ENCODE peak calls at places on chromosome X, in four cellular contexts. E is GM12878, Z is HepG2, R is H1. I is an unnamed sample.

GRCh38 chrX:118228456-118228855 is 111.8 kb upstream of the KLHL13 start:
- DNase-seq in E (no peak), Z (no peak), R (no peak), I (no peak)

GRCh38 chrX:18997916-18998315 is 14.0 kb upstream of the PHKA2 start:
- DNase-seq in E (no peak), Z (no peak), R (no peak), I (peak)

GRCh38 chrX:103061486-103061885 is 2.5 kb downstream of the BEX1 start:
- DNase-seq in E (no peak), Z (peak), R (no peak), I (no peak)

GRCh38 chrX:150227321-150227860 is 135.7 kb upstream of the MAMLD1 start:
- DNase-seq in E (no peak), Z (no peak), R (no peak), I (no peak)

GRCh38 chrX:41045960-41046567 is 39.2 kb upstream of the USP9X start:
- DNase-seq in E (no peak), Z (no peak), R (no peak), I (no peak)

GRCh38 chrX:10134921-10135320 is 21.9 kb upstream of the CLCN4 start:
- DNase-seq in E (no peak), Z (no peak), R (no peak), I (no peak)

GRCh38 chrX:44952329-44953027 is 79.5 kb downstream of the KDM6A start:
- DNase-seq in E (no peak), Z (no peak), R (no peak), I (no peak)

GRCh38 chrX:46814966-46815365 is 21.9 kb upstream of the RP2 start:
- DNase-seq in E (no peak), Z (no peak), R (no peak), I (no peak)

GRCh38 chrX:45718676-45719075 is 518.0 kb upstream of the DIPK2B start:
- DNase-seq in E (no peak), Z (no peak), R (no peak), I (no peak)

GRCh38 chrX:5122181-5122678 is 1106.4 kb downstream of the NLGN4X start:
- DNase-seq in E (no peak), Z (no peak), R (no peak), I (no peak)

GRCh38 chrX:71998836-71999509 is 88.3 kb downstream of the NHSL2 start:
- DNase-seq in E (no peak), Z (peak), R (no peak), I (no peak)

GRCh38 chrX:94814216-94814615 is 1140.2 kb downstream of the FAM133A start:
- DNase-seq in E (no peak), Z (no peak), R (no peak), I (no peak)

GRCh38 chrX:153988493-153988892 is 15.9 kb downstream of the TMEM187 start:
- DNase-seq in E (no peak), Z (no peak), R (no peak), I (no peak)

GRCh38 chrX:48697182-48697727 is 721 bp downstream of the SUV39H1 start:
- DNase-seq in E (no peak), Z (no peak), R (no peak), I (no peak)

GRCh38 chrX:124229374-124229773 is 103.1 kb upstream of the TEX13D start:
- DNase-seq in E (no peak), Z (no peak), R (no peak), I (no peak)

GRCh38 chrX:42948723-42949122 is 170.8 kb upstream of the PPP1R2C start:
- DNase-seq in E (no peak), Z (no peak), R (no peak), I (no peak)

GRCh38 chrX:42106556-42106955 is 183.2 kb upstream of the CASK start:
- DNase-seq in E (no peak), Z (no peak), R (no peak), I (no peak)

GRCh38 chrX:42996861-42997260 is 218.9 kb upstream of the PPP1R2C start:
- DNase-seq in E (no peak), Z (no peak), R (no peak), I (no peak)

GRCh38 chrX:65537229-65537628 is 2.6 kb upstream of the LAS1L start:
- DNase-seq in E (no peak), Z (no peak), R (no peak), I (no peak)

GRCh38 chrX:108165349-108166111 is 74.0 kb downstream of the ATG4A start:
- DNase-seq in E (no peak), Z (peak), R (no peak), I (peak)

GRCh38 chrX:397575-397974 is 10.9 kb upstream of the PPP2R3B start:
- DNase-seq in E (no peak), Z (no peak), R (peak), I (peak)

GRCh38 chrX:150547511-150548115 is 20.8 kb upstream of the MTM1 start:
- DNase-seq in E (no peak), Z (no peak), R (no peak), I (no peak)

GRCh38 chrX:15653961-15654360 is 10.6 kb downstream of the CLTRN start:
- DNase-seq in E (no peak), Z (no peak), R (no peak), I (no peak)

GRCh38 chrX:52852110-52852872 is 15.6 kb downstream of the XAGE3 start:
- DNase-seq in E (no peak), Z (no peak), R (no peak), I (no peak)

GRCh38 chrX:149979126-149979644 is 40.9 kb upstream of the EOLA2 start:
- DNase-seq in E (no peak), Z (no peak), R (no peak), I (no peak)

DNA sequence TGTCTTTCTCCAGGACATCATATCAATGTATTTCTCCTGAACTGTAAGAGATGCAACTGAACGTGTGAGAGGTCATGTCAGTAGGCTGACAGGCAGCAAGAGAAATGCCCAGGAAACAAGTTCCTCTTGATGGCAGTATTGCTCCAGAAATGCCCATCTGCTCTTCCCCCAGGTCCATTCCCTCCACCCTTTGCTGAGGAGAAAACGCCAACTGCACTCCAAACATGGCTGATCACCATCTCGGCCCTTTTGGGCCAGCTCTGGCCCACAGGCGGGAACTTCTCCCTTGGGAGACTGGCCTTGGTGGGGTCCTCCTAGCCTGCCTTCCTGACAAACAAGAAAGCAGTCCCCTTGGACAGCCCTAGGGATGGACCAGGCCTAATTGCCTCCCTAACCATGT is 276.5 kb upstream of the AGTR2 start:
- DNase-seq in E (peak), Z (peak), R (no peak), I (no peak)
- TF ChIP-seq SUZ12 in E (no peak), Z (no peak), R (no peak), I (no peak)

GRCh38 chrX:132957211-132958085 is 981 bp downstream of the HS6ST2 start:
- DNase-seq in E (no peak), Z (no peak), R (no peak), I (no peak)

GRCh38 chrX:132956421-132957210 is 1.8 kb downstream of the HS6ST2 start:
- DNase-seq in E (no peak), Z (no peak), R (no peak), I (no peak)

GRCh38 chrX:132955710-132956109 is 2.7 kb downstream of the HS6ST2 start:
- DNase-seq in E (no peak), Z (no peak), R (no peak), I (no peak)

GRCh38 chrX:132961511-132961910 is 3.1 kb upstream of the HS6ST2 start:
- DNase-seq in E (no peak), Z (no peak), R (no peak), I (no peak)

DNA sequence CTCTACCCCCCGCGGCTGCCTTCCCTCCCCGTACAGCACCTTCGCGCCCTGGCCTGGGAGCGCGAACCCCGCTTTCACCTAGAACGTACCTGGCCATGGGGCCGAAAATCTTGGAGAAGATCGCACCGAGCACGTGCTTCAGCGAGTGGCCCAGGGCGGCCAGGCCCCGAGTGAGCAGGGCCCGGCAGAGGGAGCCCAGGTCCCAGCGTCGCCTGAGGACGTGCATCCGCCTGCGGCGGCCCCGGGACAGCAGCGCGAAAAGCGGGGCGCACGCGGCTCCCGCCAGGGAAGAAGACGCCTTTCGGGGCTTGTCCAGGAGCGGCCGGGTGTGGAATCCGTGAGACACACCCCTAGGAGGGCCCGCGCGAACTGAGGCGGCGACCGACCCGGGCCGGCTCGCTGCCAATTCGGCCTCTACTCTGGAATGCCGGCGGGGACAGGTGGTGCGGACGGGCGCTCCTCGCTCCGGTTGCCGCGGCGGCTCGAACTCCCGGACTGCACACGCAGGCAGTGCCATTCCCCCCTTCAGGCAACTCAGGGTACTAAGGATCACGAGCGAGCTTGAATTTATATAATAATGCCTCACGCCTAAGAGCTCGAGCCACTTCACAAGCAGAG is at the start of gene HS6ST2:
- DNase-seq in E (no peak), Z (no peak), R (no peak), I (no peak)
- H3K9ac ChIP-seq in E (no peak), Z (no peak), R (no peak), I (peak)

GRCh38 chrX:135974279-135974856 is 580 bp upstream of the MMGT1 start:
- DNase-seq in E (no peak), Z (peak), R (no peak), I (no peak)
- TF ChIP-seq SUZ12 in E (no peak), Z (no peak), R (no peak), I (no peak)

DNA sequence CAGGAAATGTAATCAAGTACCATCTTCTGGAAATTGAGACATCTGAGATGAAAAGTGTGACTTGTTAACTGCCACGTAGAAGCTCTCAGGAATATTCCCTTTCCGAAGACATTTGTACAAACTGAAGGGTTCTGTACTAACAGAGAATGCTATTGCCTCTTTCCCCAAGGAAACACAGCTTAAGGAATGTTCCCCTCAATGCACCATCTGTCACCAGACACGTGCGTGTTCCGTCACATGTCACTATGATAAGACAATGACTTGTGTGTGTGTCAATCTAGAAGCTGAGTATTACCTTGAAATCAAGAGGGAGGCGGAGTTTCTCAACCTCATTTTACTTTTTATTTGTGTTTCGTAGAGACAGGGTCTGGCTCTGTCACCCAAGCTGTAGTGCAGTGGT is 58.1 kb downstream of the DHRSX start:
- DNase-seq in E (no peak), Z (no peak), R (no peak), I (no peak)
- H3K9ac ChIP-seq in E (no peak), Z (no peak), R (no peak), I (no peak)

DNA sequence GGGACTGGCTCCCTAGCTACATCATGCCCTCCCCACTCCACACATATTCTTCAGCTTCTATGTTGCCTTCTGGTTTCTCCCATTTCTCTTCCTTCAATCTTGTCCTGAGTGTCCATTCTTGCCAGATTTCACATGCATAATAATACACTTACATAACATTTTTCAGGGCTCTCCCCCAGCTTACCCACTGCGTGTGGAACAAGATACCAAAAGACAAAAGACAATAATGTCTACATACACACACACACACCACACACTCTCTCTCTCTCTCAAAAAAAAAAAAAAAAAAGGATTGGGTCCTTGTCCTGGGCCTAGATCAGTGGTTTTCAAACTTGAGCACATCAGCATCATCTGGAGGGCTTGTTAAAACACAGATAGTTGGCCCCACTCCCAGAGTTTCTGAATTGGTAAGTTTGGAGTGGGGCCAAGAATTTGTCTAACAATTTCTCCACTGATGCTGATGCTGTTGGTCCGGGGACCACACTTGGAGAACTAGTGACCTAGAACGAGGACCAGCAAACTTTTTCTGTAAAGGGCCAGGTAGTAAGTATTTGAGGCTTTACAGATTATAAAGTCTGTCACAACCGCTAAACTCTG is 6.5 kb upstream of the SMARCA1 start:
- DNase-seq in E (no peak), Z (no peak), R (no peak), I (no peak)
- TF ChIP-seq SUZ12 in E (no peak), Z (no peak), R (no peak), I (no peak)

DNA sequence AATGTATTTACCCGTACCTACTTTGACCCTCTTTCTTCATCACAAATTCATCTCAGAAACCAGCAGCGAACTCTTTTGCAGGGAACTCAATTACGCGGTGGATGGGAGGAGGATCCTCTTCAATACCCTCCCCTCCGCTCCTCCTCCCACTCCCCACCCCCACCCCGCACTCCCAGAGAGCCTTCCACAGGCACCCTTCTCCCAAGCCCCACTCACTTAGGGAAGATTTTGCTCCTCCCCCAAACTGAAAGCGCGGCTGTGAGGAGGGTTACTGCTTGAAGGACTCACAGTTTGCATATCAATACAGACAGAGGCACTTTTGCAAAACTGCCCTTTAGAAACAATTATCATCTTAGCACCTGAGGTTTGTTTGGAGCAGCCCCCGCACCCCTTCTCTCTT is 955 bp upstream of the IL1RAPL1 start:
- DNase-seq in E (no peak), Z (no peak), R (no peak), I (peak)
- H3K9ac ChIP-seq in E (no peak), Z (no peak), R (no peak), I (no peak)